ENCODE peak calls at places on chromosomes 13 and 19, in four cellular contexts. N is A549, A is cardiac fibroblast, Q is cardiac muscle cell. E is an unnamed sample.

GRCh38 chr13:59782696-59783095 is 381.0 kb downstream of the DIAPH3 start:
- DNase-seq in A (peak), N (no peak), Q (no peak), E (no peak)

GRCh38 chr19:41324231-41324702 is 14.3 kb downstream of the CCDC97 start:
- DNase-seq in N (no peak), Q (no peak), A (no peak), E (no peak)

GRCh38 chr13:72643339-72643989 is 84.0 kb downstream of the MZT1 start:
- DNase-seq in Q (peak), A (peak), N (peak), E (peak)

GRCh38 chr13:48783181-48783630 is 129.5 kb downstream of the CYSLTR2 start:
- DNase-seq in Q (peak), A (peak), N (peak), E (peak)

GRCh38 chr13:31887311-31887710 is 144.3 kb upstream of the FRY start:
- DNase-seq in A (peak), N (no peak), Q (peak), E (no peak)

GRCh38 chr13:36519432-36519831 is 87.1 kb downstream of the CCNA1 start:
- DNase-seq in Q (no peak), A (no peak), N (no peak), E (no peak)

GRCh38 chr13:102440259-102440936 is 38.5 kb upstream of the FGF14 start:
- DNase-seq in A (no peak), Q (no peak), N (no peak), E (peak)

GRCh38 chr19:38070573-38070972 is 153.4 kb downstream of the DPF1 start:
- DNase-seq in N (no peak), Q (peak), A (peak), E (peak)

GRCh38 chr19:42494321-42494720 is 34.0 kb downstream of the CEACAM1 start:
- DNase-seq in N (no peak), A (no peak), Q (no peak), E (no peak)

GRCh38 chr19:9584073-9584833 is at the start of gene ZNF121:
- DNase-seq in N (peak), Q (peak), A (peak), E (peak)

GRCh38 chr13:73809561-73809960 is 324.6 kb downstream of the KLF12 start:
- DNase-seq in A (peak), N (no peak), Q (peak), E (peak)

GRCh38 chr13:79423801-79424642 is 18.0 kb upstream of the RBM26 start:
- DNase-seq in A (peak), Q (peak), N (no peak), E (peak)

GRCh38 chr13:27708325-27708724 is 84.0 kb upstream of the GSX1 start:
- DNase-seq in A (no peak), N (no peak), Q (no peak), E (peak)

GRCh38 chr19:1223018-1223855 is 14.6 kb downstream of the CBARP start:
- DNase-seq in N (no peak), A (peak), Q (peak), E (no peak)

DNA sequence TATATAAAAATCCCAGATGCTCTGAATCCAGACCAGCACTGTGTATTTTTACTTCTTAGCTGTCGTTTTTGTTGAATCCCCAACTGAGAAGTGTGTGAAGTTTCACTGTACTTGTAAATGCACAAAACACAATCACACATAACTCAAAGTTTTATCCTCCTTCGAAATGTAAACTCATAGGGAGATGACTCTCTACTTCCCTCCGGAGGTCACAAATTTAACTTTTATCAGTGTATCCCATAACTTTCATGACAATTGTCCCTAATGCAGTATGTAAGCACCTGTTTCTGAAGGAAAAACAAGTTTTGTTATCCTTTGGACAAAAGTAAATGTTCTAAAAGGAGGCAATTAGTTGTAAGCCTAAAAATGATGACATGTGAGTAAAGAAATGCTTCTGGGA is 665.0 kb upstream of the SLITRK6 start:
- DNase-seq in Q (no peak), A (no peak), N (no peak), E (peak)
- TF ChIP-seq CTCF in Q (no peak), A (no peak), N (no peak), E (peak)

GRCh38 chr19:5507056-5507624 is 51.9 kb downstream of the ZNRF4 start:
- DNase-seq in N (no peak), Q (no peak), A (no peak), E (no peak)

GRCh38 chr19:5503598-5503997 is 48.4 kb downstream of the ZNRF4 start:
- DNase-seq in Q (no peak), N (no peak), A (no peak), E (no peak)

GRCh38 chr19:5498817-5499535 is 43.8 kb downstream of the ZNRF4 start:
- DNase-seq in Q (no peak), N (no peak), A (no peak), E (no peak)

GRCh38 chr19:5501907-5502306 is 46.7 kb downstream of the ZNRF4 start:
- DNase-seq in A (no peak), Q (no peak), N (no peak), E (no peak)

DNA sequence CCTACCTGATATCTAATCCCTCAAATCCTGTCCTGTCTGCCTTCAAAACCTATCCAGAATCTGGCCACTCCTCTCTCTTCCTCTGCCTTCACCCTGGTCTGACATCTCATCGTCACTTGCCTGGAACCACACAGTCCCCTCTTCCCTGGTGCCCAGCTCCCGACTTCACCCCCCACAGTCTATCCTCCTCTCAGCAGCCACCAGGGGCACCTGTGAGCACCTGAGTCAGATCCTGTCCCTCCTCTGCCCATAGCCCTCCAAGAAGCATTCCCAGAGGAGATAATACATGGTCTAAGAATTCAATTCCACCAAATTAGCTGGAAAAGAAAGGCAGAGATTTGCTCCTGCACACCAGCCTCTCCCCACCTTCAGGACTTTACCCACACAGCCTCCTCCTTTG is 48.9 kb downstream of the ZNRF4 start:
- DNase-seq in Q (no peak), A (no peak), N (no peak), E (no peak)
- TF ChIP-seq CTCF in Q (peak), A (no peak), N (no peak), E (no peak)

DNA sequence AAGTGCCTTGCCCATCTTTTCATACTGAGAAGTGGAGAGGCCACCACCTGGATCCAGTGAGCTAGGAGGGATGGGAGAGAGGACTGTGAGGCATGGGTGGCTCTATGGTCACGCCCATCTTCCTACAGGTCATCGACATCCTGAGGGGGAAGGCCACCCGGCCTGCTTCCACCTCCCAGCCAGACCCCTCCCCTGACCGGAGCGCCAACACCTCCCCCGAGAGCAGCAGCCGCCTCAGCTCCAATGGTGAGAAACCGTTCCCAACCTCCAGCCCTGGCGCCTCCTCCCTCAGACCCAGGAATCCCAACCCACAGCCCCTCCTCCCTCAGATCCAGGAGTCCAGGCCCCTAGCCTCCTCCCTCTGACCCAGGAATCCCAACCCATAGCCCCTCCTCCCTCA is 10.1 kb downstream of the BCL3 start:
- DNase-seq in N (no peak), Q (peak), A (peak), E (no peak)
- TF ChIP-seq CTCF in N (no peak), Q (no peak), A (no peak), E (no peak)

GRCh38 chr13:106034201-106034600 is 501.3 kb downstream of the EFNB2 start:
- DNase-seq in N (no peak), A (peak), Q (peak), E (peak)

GRCh38 chr13:106029901-106030300 is 505.6 kb downstream of the EFNB2 start:
- DNase-seq in Q (no peak), N (no peak), A (no peak), E (no peak)

GRCh38 chr13:106036870-106037269 is 498.6 kb downstream of the EFNB2 start:
- DNase-seq in A (no peak), Q (no peak), N (no peak), E (peak)

GRCh38 chr13:106028916-106029315 is 506.5 kb downstream of the EFNB2 start:
- DNase-seq in N (no peak), A (no peak), Q (peak), E (no peak)

GRCh38 chr13:106033634-106034033 is 501.8 kb downstream of the EFNB2 start:
- DNase-seq in N (peak), A (peak), Q (peak), E (peak)
- TF ChIP-seq CTCF in N (no peak), A (peak), Q (peak), E (no peak)

DNA sequence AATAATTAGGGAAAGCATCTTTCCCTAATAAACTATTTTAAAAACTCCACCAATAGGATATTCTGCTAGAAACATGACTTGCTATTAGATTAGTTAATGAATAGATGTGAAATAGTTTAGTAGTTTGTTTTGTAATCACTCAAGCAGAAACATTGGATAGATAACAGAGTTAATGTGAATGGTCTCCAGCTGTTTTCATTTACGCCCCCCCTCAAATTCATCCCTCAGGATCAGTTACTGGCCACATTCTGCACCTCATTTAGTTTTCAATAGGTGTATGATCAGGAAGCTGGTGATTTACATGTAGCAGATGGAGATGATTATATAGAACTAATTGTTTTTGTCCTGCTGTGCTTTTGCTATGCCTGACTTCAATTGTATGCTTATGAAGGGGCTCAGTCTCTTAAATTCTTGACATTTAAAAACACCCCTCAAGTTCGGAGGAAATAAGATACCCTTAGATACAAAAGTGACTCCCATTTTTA is 759.0 kb downstream of the SLITRK6 start:
- DNase-seq in N (no peak), A (no peak), Q (no peak), E (no peak)
- TF ChIP-seq CTCF in N (no peak), A (no peak), Q (no peak), E (no peak)

GRCh38 chr19:11798391-11799296 is at the start of gene ZNF491:
- DNase-seq in Q (peak), N (no peak), A (peak), E (no peak)
- TF ChIP-seq CTCF in Q (peak), N (no peak), A (no peak), E (no peak)

E was measured in MCF 10A.